ENCODE peak calls at places on chromosome 14, in eight cellular contexts. One of them, this sample, is unnamed.

GRCh38 chr14:103828315-103828967 is 18.9 kb downstream of the PPP1R13B start:
- DNase-seq in body of pancreas: peak; percentile 62
- DNase-seq in tibial nerve: no peak
- DNase-seq in breast epithelium: no peak
- DNase-seq in adrenal gland: peak; percentile 68
- DNase-seq in GM23338: no peak
- DNase-seq in thoracic aorta: no peak
- DNase-seq in AG04450: no peak
- DNase-seq in this sample: peak; percentile 39

GRCh38 chr14:68741839-68742470 is 50.9 kb downstream of the ZFP36L1 start:
- DNase-seq in thoracic aorta: no peak
- DNase-seq in AG04450: no peak
- DNase-seq in adrenal gland: no peak
- DNase-seq in breast epithelium: no peak
- DNase-seq in GM23338: no peak
- DNase-seq in body of pancreas: no peak
- DNase-seq in tibial nerve: no peak
- DNase-seq in this sample: no peak

GRCh38 chr14:66746316-66747006 is 238.5 kb downstream of the GPHN start:
- DNase-seq in tibial nerve: no peak
- DNase-seq in AG04450: peak; percentile 1
- DNase-seq in adrenal gland: no peak
- DNase-seq in breast epithelium: no peak
- DNase-seq in thoracic aorta: no peak
- DNase-seq in body of pancreas: peak; percentile 40
- DNase-seq in GM23338: peak; percentile 57
- DNase-seq in this sample: no peak

GRCh38 chr14:20799955-20800544 is 2.6 kb downstream of the RNASE1 start:
- DNase-seq in body of pancreas: peak; percentile 54
- DNase-seq in breast epithelium: no peak
- DNase-seq in GM23338: peak; percentile 48
- DNase-seq in tibial nerve: no peak
- DNase-seq in AG04450: no peak
- DNase-seq in adrenal gland: peak; percentile 67
- DNase-seq in thoracic aorta: no peak
- DNase-seq in this sample: no peak

GRCh38 chr14:75242546-75243273 is 35.9 kb upstream of the FOS start:
- DNase-seq in GM23338: no peak
- DNase-seq in thoracic aorta: no peak
- DNase-seq in AG04450: peak; percentile 69
- DNase-seq in tibial nerve: no peak
- DNase-seq in adrenal gland: no peak
- DNase-seq in body of pancreas: no peak
- DNase-seq in breast epithelium: no peak
- DNase-seq in this sample: peak; percentile 84

GRCh38 chr14:24186831-24187537 is 1.6 kb downstream of the IPO4 start:
- DNase-seq in adrenal gland: no peak
- DNase-seq in AG04450: no peak
- DNase-seq in thoracic aorta: no peak
- DNase-seq in tibial nerve: no peak
- DNase-seq in breast epithelium: no peak
- DNase-seq in body of pancreas: no peak
- DNase-seq in GM23338: no peak
- DNase-seq in this sample: no peak

GRCh38 chr14:96239759-96240158 is 16.3 kb upstream of the BDKRB1 start:
- DNase-seq in adrenal gland: no peak
- DNase-seq in GM23338: no peak
- DNase-seq in body of pancreas: no peak
- DNase-seq in thoracic aorta: no peak
- DNase-seq in AG04450: no peak
- DNase-seq in breast epithelium: no peak
- DNase-seq in tibial nerve: no peak
- DNase-seq in this sample: no peak

GRCh38 chr14:37900582-37900981 is 305.2 kb downstream of the TTC6 start:
- DNase-seq in tibial nerve: no peak
- DNase-seq in thoracic aorta: no peak
- DNase-seq in breast epithelium: no peak
- DNase-seq in body of pancreas: no peak
- DNase-seq in adrenal gland: no peak
- DNase-seq in AG04450: no peak
- DNase-seq in GM23338: no peak
- DNase-seq in this sample: no peak

GRCh38 chr14:95892142-95892541 is 15.5 kb downstream of the TUNAR start:
- DNase-seq in GM23338: no peak
- DNase-seq in breast epithelium: no peak
- DNase-seq in AG04450: no peak
- DNase-seq in thoracic aorta: no peak
- DNase-seq in adrenal gland: no peak
- DNase-seq in body of pancreas: no peak
- DNase-seq in tibial nerve: no peak
- DNase-seq in this sample: no peak

GRCh38 chr14:58918066-58918465 is 270.4 kb upstream of the DAAM1 start:
- DNase-seq in body of pancreas: no peak
- DNase-seq in GM23338: no peak
- DNase-seq in breast epithelium: no peak
- DNase-seq in thoracic aorta: no peak
- DNase-seq in adrenal gland: no peak
- DNase-seq in tibial nerve: no peak
- DNase-seq in AG04450: no peak
- DNase-seq in this sample: no peak

GRCh38 chr14:61562321-61563161 is 132.8 kb upstream of the HIF1A start:
- DNase-seq in GM23338: no peak
- DNase-seq in body of pancreas: peak; percentile 73
- DNase-seq in thoracic aorta: no peak
- DNase-seq in tibial nerve: no peak
- DNase-seq in AG04450: peak; percentile 98
- DNase-seq in breast epithelium: no peak
- DNase-seq in adrenal gland: peak; percentile 85
- DNase-seq in this sample: no peak

GRCh38 chr14:21211509-21211908 is 55.6 kb upstream of the OR5AU1 start:
- DNase-seq in body of pancreas: no peak
- DNase-seq in AG04450: no peak
- DNase-seq in GM23338: no peak
- DNase-seq in thoracic aorta: no peak
- DNase-seq in breast epithelium: no peak
- DNase-seq in tibial nerve: no peak
- DNase-seq in adrenal gland: no peak
- DNase-seq in this sample: no peak

GRCh38 chr14:38205949-38206665 is 1.6 kb upstream of the SSTR1 start:
- DNase-seq in AG04450: no peak
- DNase-seq in body of pancreas: no peak
- DNase-seq in GM23338: peak; percentile 2
- DNase-seq in thoracic aorta: no peak
- DNase-seq in adrenal gland: no peak
- DNase-seq in breast epithelium: no peak
- DNase-seq in tibial nerve: no peak
- DNase-seq in this sample: no peak

GRCh38 chr14:21269252-21270046 is at the start of gene HNRNPC:
- DNase-seq in AG04450: peak; percentile 100
- DNase-seq in GM23338: peak; percentile 100
- DNase-seq in tibial nerve: peak; percentile 100
- DNase-seq in body of pancreas: peak; percentile 100
- DNase-seq in breast epithelium: peak; percentile 100
- DNase-seq in adrenal gland: peak; percentile 100
- DNase-seq in thoracic aorta: peak; percentile 100
- DNase-seq in this sample: peak; percentile 99

GRCh38 chr14:68655961-68656360 is 136.9 kb downstream of the ZFP36L1 start:
- DNase-seq in body of pancreas: peak; percentile 49
- DNase-seq in thoracic aorta: no peak
- DNase-seq in breast epithelium: no peak
- DNase-seq in adrenal gland: no peak
- DNase-seq in AG04450: no peak
- DNase-seq in tibial nerve: no peak
- DNase-seq in GM23338: no peak
- DNase-seq in this sample: peak; percentile 47

DNA sequence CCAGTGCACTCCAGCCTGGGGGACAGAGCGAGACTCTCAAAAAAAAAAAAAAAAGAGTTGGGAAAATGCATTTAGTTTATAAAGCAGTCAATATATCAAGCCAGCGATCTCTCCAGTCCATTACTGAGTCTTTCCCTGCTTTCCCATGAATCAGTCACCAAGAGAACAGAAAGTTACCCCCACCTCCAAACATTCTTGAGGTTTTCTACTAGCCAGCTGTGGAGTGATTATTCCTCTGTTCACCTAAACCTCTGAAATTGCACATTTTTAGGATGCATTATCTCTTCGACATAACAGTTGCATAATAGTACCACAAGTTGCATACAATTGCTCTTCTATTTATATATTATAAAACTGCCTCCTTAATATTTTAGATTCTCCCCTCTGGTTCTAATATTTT is 134.8 kb upstream of the DIO3 start:
- DNase-seq in GM23338: no peak
- DNase-seq in body of pancreas: no peak
- DNase-seq in breast epithelium: no peak
- DNase-seq in tibial nerve: no peak
- DNase-seq in AG04450: no peak
- DNase-seq in thoracic aorta: no peak
- DNase-seq in adrenal gland: no peak
- DNase-seq in this sample: no peak
- H3K27me3 ChIP-seq in GM23338: no peaks in the 10 kb centered on the region
- H3K27me3 ChIP-seq in body of pancreas: no peaks in the 10 kb centered on the region
- H3K27me3 ChIP-seq in breast epithelium: no peaks in the 10 kb centered on the region
- H3K27me3 ChIP-seq in tibial nerve: no peaks in the 10 kb centered on the region
- H3K27me3 ChIP-seq in AG04450: peaks cover 2% of the 10 kb centered on the region
- H3K27me3 ChIP-seq in thoracic aorta: no peaks in the 10 kb centered on the region
- H3K27me3 ChIP-seq in adrenal gland: no peaks in the 10 kb centered on the region
- H3K27me3 ChIP-seq in this sample: peaks cover 42% of the 10 kb centered on the region

GRCh38 chr14:105200641-105201040 is 19.5 kb upstream of the NUDT14 start:
- DNase-seq in thoracic aorta: no peak
- DNase-seq in body of pancreas: no peak
- DNase-seq in breast epithelium: no peak
- DNase-seq in adrenal gland: no peak
- DNase-seq in tibial nerve: no peak
- DNase-seq in AG04450: no peak
- DNase-seq in GM23338: no peak
- DNase-seq in this sample: no peak

GRCh38 chr14:105201156-105201927 is 20.2 kb upstream of the NUDT14 start:
- DNase-seq in GM23338: peak; percentile 62
- DNase-seq in tibial nerve: no peak
- DNase-seq in breast epithelium: no peak
- DNase-seq in body of pancreas: no peak
- DNase-seq in adrenal gland: no peak
- DNase-seq in thoracic aorta: no peak
- DNase-seq in AG04450: no peak
- DNase-seq in this sample: no peak

GRCh38 chr14:105198588-105198987 is 17.5 kb upstream of the NUDT14 start:
- DNase-seq in tibial nerve: no peak
- DNase-seq in body of pancreas: no peak
- DNase-seq in GM23338: no peak
- DNase-seq in breast epithelium: no peak
- DNase-seq in adrenal gland: no peak
- DNase-seq in AG04450: no peak
- DNase-seq in thoracic aorta: no peak
- DNase-seq in this sample: no peak

GRCh38 chr14:105199093-105199492 is 18.0 kb upstream of the NUDT14 start:
- DNase-seq in GM23338: no peak
- DNase-seq in breast epithelium: no peak
- DNase-seq in adrenal gland: peak; percentile 47
- DNase-seq in tibial nerve: no peak
- DNase-seq in thoracic aorta: no peak
- DNase-seq in body of pancreas: no peak
- DNase-seq in AG04450: no peak
- DNase-seq in this sample: peak; percentile 56

GRCh38 chr14:105200074-105200473 is 19.0 kb upstream of the NUDT14 start:
- DNase-seq in body of pancreas: no peak
- DNase-seq in adrenal gland: no peak
- DNase-seq in GM23338: no peak
- DNase-seq in thoracic aorta: no peak
- DNase-seq in AG04450: no peak
- DNase-seq in breast epithelium: no peak
- DNase-seq in tibial nerve: no peak
- DNase-seq in this sample: no peak
- TF ChIP-seq CTCF in body of pancreas: no peak
- TF ChIP-seq CTCF in adrenal gland: no peak
- TF ChIP-seq CTCF in GM23338: peak; percentile 24
- TF ChIP-seq CTCF in thoracic aorta: no peak
- TF ChIP-seq CTCF in AG04450: no peak
- TF ChIP-seq CTCF in breast epithelium: no peak
- TF ChIP-seq CTCF in tibial nerve: no peak
- TF ChIP-seq CTCF in this sample: peak; percentile 43

GRCh38 chr14:63542231-63542999 is 762 bp downstream of the PPP2R5E start:
- DNase-seq in tibial nerve: no peak
- DNase-seq in thoracic aorta: no peak
- DNase-seq in GM23338: peak; percentile 67
- DNase-seq in adrenal gland: peak; percentile 31
- DNase-seq in breast epithelium: peak; percentile 54
- DNase-seq in body of pancreas: peak; percentile 16
- DNase-seq in AG04450: no peak
- DNase-seq in this sample: peak; percentile 74

GRCh38 chr14:63544641-63545234 is 1.6 kb upstream of the PPP2R5E start:
- DNase-seq in adrenal gland: no peak
- DNase-seq in breast epithelium: no peak
- DNase-seq in tibial nerve: no peak
- DNase-seq in body of pancreas: peak; percentile 18
- DNase-seq in thoracic aorta: no peak
- DNase-seq in GM23338: no peak
- DNase-seq in AG04450: no peak
- DNase-seq in this sample: no peak

GRCh38 chr14:63543000-63543825 is at the start of gene PPP2R5E:
- DNase-seq in tibial nerve: peak; percentile 95
- DNase-seq in breast epithelium: peak; percentile 99
- DNase-seq in GM23338: peak; percentile 99
- DNase-seq in adrenal gland: peak; percentile 98
- DNase-seq in body of pancreas: peak; percentile 98
- DNase-seq in thoracic aorta: peak; percentile 98
- DNase-seq in AG04450: peak; percentile 97
- DNase-seq in this sample: peak; percentile 99

GRCh38 chr14:63545431-63545830 is 2.3 kb upstream of the PPP2R5E start:
- DNase-seq in adrenal gland: no peak
- DNase-seq in tibial nerve: no peak
- DNase-seq in GM23338: no peak
- DNase-seq in body of pancreas: no peak
- DNase-seq in breast epithelium: no peak
- DNase-seq in thoracic aorta: no peak
- DNase-seq in AG04450: no peak
- DNase-seq in this sample: no peak

GRCh38 chr14:63543826-63544320 is 696 bp upstream of the PPP2R5E start:
- DNase-seq in adrenal gland: peak; percentile 18
- DNase-seq in GM23338: peak; percentile 58
- DNase-seq in tibial nerve: no peak
- DNase-seq in thoracic aorta: no peak
- DNase-seq in breast epithelium: no peak
- DNase-seq in body of pancreas: peak; percentile 17
- DNase-seq in AG04450: no peak
- DNase-seq in this sample: no peak
- H3K27me3 ChIP-seq in adrenal gland: no peaks in the 10 kb centered on the region
- H3K27me3 ChIP-seq in GM23338: no peaks in the 10 kb centered on the region
- H3K27me3 ChIP-seq in tibial nerve: no peaks in the 10 kb centered on the region
- H3K27me3 ChIP-seq in thoracic aorta: no peaks in the 10 kb centered on the region
- H3K27me3 ChIP-seq in breast epithelium: no peaks in the 10 kb centered on the region
- H3K27me3 ChIP-seq in body of pancreas: no peaks in the 10 kb centered on the region
- H3K27me3 ChIP-seq in AG04450: no peaks in the 10 kb centered on the region
- H3K27me3 ChIP-seq in this sample: no peaks in the 10 kb centered on the region

DNA sequence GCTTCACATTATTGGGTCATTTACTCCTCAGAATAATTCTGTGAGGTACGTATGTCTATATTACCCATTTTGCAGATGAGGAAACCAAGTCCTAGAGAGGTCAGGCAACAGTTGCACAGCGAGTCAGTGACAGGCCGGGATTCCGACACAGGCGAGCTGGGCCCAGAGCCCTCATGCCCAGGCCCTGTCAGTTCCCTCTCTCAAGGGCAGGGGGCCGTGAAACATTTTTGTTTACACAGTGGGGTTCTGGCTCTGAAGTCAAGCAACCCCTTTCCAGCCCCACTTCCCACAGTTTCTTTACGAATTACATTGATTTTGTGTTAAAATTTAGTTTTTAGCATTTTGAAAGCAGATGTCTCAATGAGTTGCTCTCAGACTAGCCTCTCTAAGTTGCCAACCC is 46.7 kb downstream of the ESRRB start:
- DNase-seq in tibial nerve: no peak
- DNase-seq in thoracic aorta: no peak
- DNase-seq in body of pancreas: no peak
- DNase-seq in breast epithelium: no peak
- DNase-seq in AG04450: no peak
- DNase-seq in GM23338: no peak
- DNase-seq in adrenal gland: no peak
- DNase-seq in this sample: no peak
- TF ChIP-seq CTCF in tibial nerve: no peak
- TF ChIP-seq CTCF in thoracic aorta: no peak
- TF ChIP-seq CTCF in body of pancreas: no peak
- TF ChIP-seq CTCF in breast epithelium: no peak
- TF ChIP-seq CTCF in AG04450: no peak
- TF ChIP-seq CTCF in GM23338: no peak
- TF ChIP-seq CTCF in adrenal gland: no peak
- TF ChIP-seq CTCF in this sample: no peak